ENCODE peak calls at places on chromosomes 13 and 19, in four cellular contexts. One of them, this sample, is unnamed.

GRCh38 chr13:100389617-100390016 is 199.0 kb downstream of the GGACT start:
- DNase-seq in AG09319: no peak
- DNase-seq in H7: no peak
- DNase-seq in PC-3: no peak
- DNase-seq in this sample: no peak

GRCh38 chr19:47456721-47457478 is 14.8 kb downstream of the SLC8A2 start:
- DNase-seq in H7: no peak
- DNase-seq in PC-3: no peak
- DNase-seq in AG09319: no peak
- DNase-seq in this sample: no peak

GRCh38 chr13:41944635-41945401 is 16.1 kb downstream of the VWA8 start:
- DNase-seq in H7: no peak
- DNase-seq in PC-3: peak; percentile 20
- DNase-seq in AG09319: no peak
- DNase-seq in this sample: no peak

GRCh38 chr13:43368003-43368402 is 344.6 kb downstream of the DNAJC15 start:
- DNase-seq in PC-3: no peak
- DNase-seq in H7: no peak
- DNase-seq in AG09319: peak; percentile 39
- DNase-seq in this sample: no peak

GRCh38 chr19:38173324-38174041 is 50.5 kb downstream of the DPF1 start:
- DNase-seq in AG09319: peak; percentile 14
- DNase-seq in PC-3: no peak
- DNase-seq in H7: no peak
- DNase-seq in this sample: no peak

GRCh38 chr13:110509478-110509926 is 52.0 kb downstream of the RAB20 start:
- DNase-seq in H7: no peak
- DNase-seq in PC-3: no peak
- DNase-seq in AG09319: no peak
- DNase-seq in this sample: no peak

GRCh38 chr13:77678691-77679090 is 18.8 kb upstream of the SLAIN1 start:
- DNase-seq in AG09319: no peak
- DNase-seq in PC-3: no peak
- DNase-seq in H7: no peak
- DNase-seq in this sample: no peak

GRCh38 chr19:43592800-43593350 is 3.1 kb downstream of the IRGQ start:
- DNase-seq in PC-3: no peak
- DNase-seq in H7: no peak
- DNase-seq in AG09319: no peak
- DNase-seq in this sample: no peak

GRCh38 chr19:38387550-38388309 is at the start of gene GGN:
- DNase-seq in H7: peak; percentile 99
- DNase-seq in PC-3: peak; percentile 87
- DNase-seq in AG09319: peak; percentile 85
- DNase-seq in this sample: peak; percentile 87

GRCh38 chr19:18856385-18857126 is 24.8 kb downstream of the UPF1 start:
- DNase-seq in H7: peak; percentile 81
- DNase-seq in PC-3: peak; percentile 30
- DNase-seq in AG09319: no peak
- DNase-seq in this sample: no peak

GRCh38 chr19:18650468-18651001 is 13.7 kb downstream of the KLHL26 start:
- DNase-seq in H7: peak; percentile 73
- DNase-seq in AG09319: peak; percentile 84
- DNase-seq in PC-3: no peak
- DNase-seq in this sample: peak; percentile 51

GRCh38 chr19:40633207-40633606 is 32.0 kb downstream of the LTBP4 start:
- DNase-seq in AG09319: no peak
- DNase-seq in PC-3: peak; percentile 89
- DNase-seq in H7: no peak
- DNase-seq in this sample: peak; percentile 37